ENCODE peak calls at places on chromosomes 5 and 9, in seven cellular contexts. M is GM10248, N is HS-27A, U is T-helper 17 cell, I is NCI-H69, S is vagina, H is fibroblast of pulmonary artery. Z is an unnamed sample.

GRCh38 chr5:38321978-38322377 is 63.6 kb downstream of the EGFLAM start:
- DNase-seq in N (no peak), I (no peak), M (no peak), U (no peak), S (no peak), H (no peak), Z (no peak)

GRCh38 chr9:91727316-91727861 is 222.6 kb downstream of the ROR2 start:
- DNase-seq in S (no peak), U (no peak), H (peak; percentile 57), N (no peak), M (peak; percentile 78), I (peak; percentile 58), Z (no peak)

GRCh38 chr5:31385774-31386537 is 145.9 kb downstream of the DROSHA start:
- DNase-seq in H (no peak), N (no peak), S (no peak), I (no peak), U (no peak), M (no peak), Z (no peak)

GRCh38 chr5:108686676-108687075 is 61.0 kb upstream of the FER start:
- DNase-seq in S (no peak), N (no peak), U (no peak), H (no peak), M (no peak), I (no peak), Z (no peak)

GRCh38 chr9:81028504-81028903 is 660.8 kb downstream of the TLE1 start:
- DNase-seq in U (no peak), H (peak; percentile 90), I (no peak), M (no peak), S (no peak), N (peak; percentile 53), Z (no peak)

GRCh38 chr9:134869554-134870310 is 10.9 kb upstream of the FCN2 start:
- DNase-seq in S (no peak), U (no peak), H (no peak), M (no peak), I (no peak), N (no peak), Z (no peak)

GRCh38 chr9:20291201-20291600 is 331.1 kb downstream of the MLLT3 start:
- DNase-seq in H (no peak), I (no peak), M (no peak), S (no peak), N (no peak), U (no peak), Z (no peak)

GRCh38 chr9:125241863-125242739 is 958 bp upstream of the HSPA5 start:
- DNase-seq in H (no peak), S (no peak), U (peak; percentile 36), M (peak; percentile 28), N (no peak), I (peak; percentile 72), Z (peak; percentile 22)

GRCh38 chr9:37911271-37911681 is 7.3 kb upstream of the SLC25A51 start:
- DNase-seq in U (no peak), N (no peak), I (no peak), M (no peak), H (peak; percentile 24), S (no peak), Z (no peak)